ENCODE peak calls at places on chromosomes 3 and 15, in four cellular contexts. D, O, G and W are unnamed samples.
A peak's percentile ranks its signal among the peaks of the same experiment; 100 is the strongest.

GRCh38 chr15:89828324-89829145 is 13.9 kb upstream of the ANPEP start:
- DNase-seq in G (no peak), O (peak; percentile 50), D (peak; percentile 74), W (no peak)

GRCh38 chr3:129282727-129283327 is 4.2 kb downstream of the HMCES start:
- DNase-seq in O (peak; percentile 62), D (no peak), G (no peak), W (peak; percentile 25)

GRCh38 chr3:45772341-45773035 is 23.8 kb downstream of the SLC6A20 start:
- DNase-seq in O (no peak), D (no peak), G (no peak), W (no peak)

GRCh38 chr3:32313723-32314473 is 75.4 kb downstream of the CMTM8 start:
- DNase-seq in O (peak; percentile 45), G (no peak), D (peak; percentile 44), W (peak; percentile 55)

GRCh38 chr3:37064747-37065146 is 71.4 kb downstream of the MLH1 start:
- DNase-seq in O (peak; percentile 20), G (no peak), D (no peak), W (no peak)

GRCh38 chr3:126461450-126462070 is 14.1 kb downstream of the ZXDC start:
- DNase-seq in G (no peak), O (no peak), D (no peak), W (no peak)

GRCh38 chr3:129971368-129972052 is 3.0 kb upstream of the TRH start:
- DNase-seq in O (no peak), D (no peak), G (no peak), W (no peak)

GRCh38 chr3:176953106-176954080 is 243.9 kb downstream of the TBL1XR1 start:
- DNase-seq in G (no peak), D (no peak), O (peak; percentile 95), W (no peak)

GRCh38 chr3:149751551-149751950 is 738 bp downstream of the COMMD2 start:
- DNase-seq in D (no peak), O (no peak), G (no peak), W (peak; percentile 35)

GRCh38 chr3:86245360-86245759 is 745.6 kb downstream of the VGLL3 start:
- DNase-seq in O (peak; percentile 9), D (no peak), G (no peak), W (peak; percentile 27)

GRCh38 chr3:184757010-184757651 is 45.3 kb upstream of the MAGEF1 start:
- DNase-seq in O (peak; percentile 66), D (no peak), G (no peak), W (no peak)

GRCh38 chr15:44775923-44776322 is 39.6 kb downstream of the TRIM69 start:
- DNase-seq in O (no peak), G (peak; percentile 70), D (no peak), W (no peak)

GRCh38 chr3:110243081-110243480 is 828.5 kb upstream of the NECTIN3 start:
- DNase-seq in O (peak; percentile 91), D (no peak), G (peak; percentile 27), W (no peak)

GRCh38 chr3:5787863-5788488 is 600.5 kb downstream of the EDEM1 start:
- DNase-seq in O (no peak), G (no peak), D (no peak), W (peak; percentile 57)

GRCh38 chr15:73947651-73948050 is 21.4 kb downstream of the LOXL1 start:
- DNase-seq in D (no peak), G (no peak), O (no peak), W (no peak)

GRCh38 chr15:66253643-66254363 is at the start of gene MEGF11:
- DNase-seq in G (peak; percentile 68), O (peak; percentile 37), D (no peak), W (no peak)

GRCh38 chr3:44265815-44266214 is 24.1 kb downstream of the TOPAZ1 start:
- DNase-seq in D (no peak), O (no peak), G (no peak), W (no peak)

GRCh38 chr15:44489464-44489863 is 47.5 kb upstream of the EIF3J start:
- DNase-seq in G (no peak), O (peak; percentile 88), D (peak; percentile 19), W (peak; percentile 76)

GRCh38 chr3:132787616-132788015 is 65.4 kb upstream of the NPHP3 start:
- DNase-seq in D (no peak), O (peak; percentile 65), G (no peak), W (no peak)

GRCh38 chr3:5205165-5205941 is 17.8 kb downstream of the EDEM1 start:
- DNase-seq in O (no peak), G (no peak), D (no peak), W (no peak)

GRCh38 chr3:16818945-16819344 is 65.8 kb upstream of the PLCL2 start:
- DNase-seq in G (no peak), D (no peak), O (no peak), W (no peak)

GRCh38 chr3:59245879-59246501 is 196.2 kb upstream of the CFAP20DC start:
- DNase-seq in D (peak; percentile 18), O (peak; percentile 84), G (no peak), W (no peak)

GRCh38 chr15:93271871-93272270 is 182.9 kb upstream of the RGMA start:
- DNase-seq in O (no peak), D (no peak), G (no peak), W (no peak)

GRCh38 chr3:23129817-23130216 is 73.3 kb upstream of the UBE2E2 start:
- DNase-seq in G (peak; percentile 5), O (peak; percentile 55), D (no peak), W (no peak)